ENCODE peak calls at places on chromosomes 11 and 22, in ten cellular contexts. L is M059J; Y is renal cortical epithelial cell; R is CD4-positive, alpha-beta T cell; F is upper lobe of left lung; O is NCI-H1105 treated with DMSO at 0.1 percent for 48 hours; Z is germinal center; D is stromal cell of bone marrow; S is NCI-H187 treated with DMSO at 0.1 percent for 48 hours; X is pulmonary artery endothelial cell. E is an unnamed sample.

GRCh38 chr11:36702330-36703054 is 104.5 kb upstream of the RAG2 start:
- DNase-seq in Y (peak), R (no peak), L (peak), S (peak), O (peak), X (peak), F (no peak), D (peak), Z (peak), E (no peak)

GRCh38 chr11:69380921-69381581 is 87.1 kb downstream of the MYEOV start:
- DNase-seq in Z (no peak), Y (no peak), D (no peak), S (no peak), L (peak), X (no peak), R (no peak), F (no peak), O (no peak), E (peak)

GRCh38 chr11:100930185-100930778 is 199.3 kb downstream of the PGR start:
- DNase-seq in Y (peak), Z (peak), D (peak), R (no peak), L (peak), X (no peak), S (peak), O (peak), F (no peak), E (no peak)

GRCh38 chr22:49975543-49976389 is 15.2 kb downstream of the PIM3 start:
- DNase-seq in L (no peak), Y (no peak), D (no peak), O (no peak), F (peak), Z (no peak), R (no peak), X (no peak), S (no peak), E (peak)

GRCh38 chr22:22655452-22656108 is 11.2 kb downstream of the GGTLC2 start:
- DNase-seq in L (peak), S (no peak), D (no peak), O (no peak), X (no peak), Z (no peak), F (no peak), R (no peak), Y (peak), E (no peak)

GRCh38 chr11:8871283-8871775 is 39.7 kb upstream of the AKIP1 start:
- DNase-seq in F (no peak), D (peak), O (peak), X (no peak), R (no peak), Z (no peak), S (no peak), Y (peak), L (peak), E (no peak)

GRCh38 chr11:1291295-1292017 is 18.0 kb downstream of the TOLLIP start:
- DNase-seq in D (no peak), F (peak), Z (no peak), X (no peak), O (no peak), Y (no peak), R (no peak), L (no peak), S (no peak), E (no peak)

GRCh38 chr22:20109411-20110358 is 6.2 kb upstream of the RANBP1 start:
- DNase-seq in D (no peak), R (no peak), O (no peak), L (no peak), X (no peak), F (peak), Y (no peak), Z (no peak), S (no peak), E (no peak)

GRCh38 chr22:38728899-38729796 is 23.4 kb downstream of the GTPBP1 start:
- DNase-seq in S (no peak), L (no peak), D (no peak), Z (no peak), O (no peak), Y (no peak), F (peak), R (no peak), X (no peak), E (peak)

GRCh38 chr11:133978816-133979215 is 22.0 kb upstream of the IGSF9B start:
- DNase-seq in S (no peak), X (no peak), D (no peak), Y (no peak), L (peak), Z (no peak), O (no peak), F (no peak), R (no peak), E (no peak)

GRCh38 chr11:65553301-65554001 is 4.7 kb downstream of the LTBP3 start:
- DNase-seq in F (peak), D (no peak), Z (no peak), L (no peak), R (peak), Y (no peak), X (no peak), O (no peak), S (peak), E (peak)

GRCh38 chr22:49519117-49519737 is 308.4 kb downstream of the BRD1 start:
- DNase-seq in O (no peak), S (no peak), F (no peak), Z (no peak), X (no peak), Y (no peak), D (no peak), L (no peak), R (no peak), E (no peak)

GRCh38 chr11:26943636-26944035 is 50.3 kb upstream of the FIBIN start:
- DNase-seq in R (no peak), O (no peak), Z (no peak), S (no peak), L (no peak), Y (peak), F (no peak), D (no peak), X (no peak), E (no peak)

GRCh38 chr11:6618117-6619020 is 853 bp downstream of the TPP1 start:
- DNase-seq in R (peak), O (no peak), X (peak), F (no peak), Z (peak), Y (peak), S (no peak), L (peak), D (peak), E (peak)

E was measured in B cell.